ENCODE peak calls at places on chromosomes 11 and 22, in seven cellular contexts. M, K, J, T, U, L and D are unnamed samples.
A peak's percentile ranks its signal among the peaks of the same experiment; 100 is the strongest.

GRCh38 chr11:9600651-9601040 is 27.2 kb downstream of the WEE1 start:
- DNase-seq in U (no peak), J (no peak), L (no peak), K (no peak), M (no peak), T (no peak), D (no peak)

GRCh38 chr11:19511413-19512183 is 201.0 kb upstream of the NAV2 start:
- DNase-seq in U (peak; percentile 23), J (no peak), L (peak; percentile 73), T (no peak), M (peak; percentile 93), K (peak; percentile 13), D (no peak)

GRCh38 chr11:6546735-6547134 is 49.7 kb downstream of the DNHD1 start:
- DNase-seq in M (no peak), J (no peak), K (no peak), T (no peak), L (no peak), U (no peak), D (no peak)

GRCh38 chr11:114219559-114220349 is 76.4 kb upstream of the NNMT start:
- DNase-seq in K (peak; percentile 49), M (no peak), L (peak; percentile 95), J (peak; percentile 38), U (no peak), T (no peak), D (no peak)

GRCh38 chr22:29040385-29041275 is 21.0 kb downstream of the C22orf31 start:
- DNase-seq in T (peak; percentile 41), U (peak; percentile 76), J (peak; percentile 95), K (peak; percentile 83), L (peak; percentile 83), M (no peak), D (peak; percentile 57)

GRCh38 chr11:11973361-11973800 is 35.0 kb downstream of the DKK3 start:
- DNase-seq in U (no peak), L (peak; percentile 45), T (peak; percentile 57), J (peak; percentile 76), K (peak; percentile 47), M (peak; percentile 74), D (no peak)

GRCh38 chr11:16086229-16086628 is 270.1 kb downstream of the SOX6 start:
- DNase-seq in U (no peak), K (no peak), L (no peak), M (no peak), J (no peak), T (no peak), D (no peak)

GRCh38 chr11:108803781-108804180 is 138.9 kb downstream of the DDX10 start:
- DNase-seq in J (peak; percentile 51), K (no peak), L (no peak), M (no peak), U (no peak), T (no peak), D (no peak)

GRCh38 chr11:77206264-77207018 is 78.4 kb downstream of the MYO7A start:
- DNase-seq in L (no peak), J (no peak), M (no peak), T (no peak), U (no peak), K (no peak), D (no peak)

GRCh38 chr22:46187862-46188261 is 37.5 kb downstream of the PPARA start:
- DNase-seq in M (no peak), U (no peak), K (no peak), T (no peak), J (no peak), L (no peak), D (no peak)

GRCh38 chr11:133991101-133991500 is 34.3 kb upstream of the IGSF9B start:
- DNase-seq in U (no peak), T (no peak), J (no peak), K (no peak), M (no peak), L (no peak), D (no peak)

GRCh38 chr11:1647901-1648721 is 18.5 kb downstream of the KRTAP5-5 start:
- DNase-seq in M (no peak), U (no peak), L (no peak), K (no peak), T (no peak), J (no peak), D (no peak)

GRCh38 chr11:134248910-134249480 is 4.2 kb downstream of the THYN1 start:
- DNase-seq in J (no peak), K (no peak), L (no peak), M (no peak), U (no peak), T (no peak), D (no peak)

DNA sequence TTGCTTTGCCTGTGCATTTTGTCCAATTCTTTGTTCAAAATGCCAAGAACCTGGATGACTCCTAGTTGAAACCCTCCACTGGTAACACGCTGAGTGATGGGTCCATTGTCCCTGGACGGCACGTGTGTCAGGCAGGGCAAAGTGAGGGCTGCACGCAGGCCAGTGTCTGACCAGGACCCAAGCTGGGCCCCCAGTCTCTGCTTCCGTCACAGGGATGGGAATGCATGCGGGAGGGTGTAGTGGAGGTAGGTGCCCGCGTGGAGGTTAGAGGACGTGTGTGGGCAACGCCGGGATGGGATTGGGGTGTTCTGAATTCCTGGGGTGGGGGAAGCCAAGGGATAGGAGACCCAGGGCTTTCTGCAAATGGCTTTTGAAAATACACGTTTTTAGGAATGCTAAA is 943.4 kb downstream of the BRD1 start:
- DNase-seq in T (no peak), J (no peak), K (no peak), M (peak; percentile 23), L (no peak), U (no peak), D (no peak)
- H3K9me3 ChIP-seq in T (no peaks in the 10 kb centered on the region), J (no peaks in the 10 kb centered on the region), K (no peaks in the 10 kb centered on the region), M (no peaks in the 10 kb centered on the region), L (peaks cover 7% of the 10 kb centered on the region), U (no peaks in the 10 kb centered on the region), D (no peaks in the 10 kb centered on the region)

GRCh38 chr11:46275964-46276641 is 1.4 kb upstream of the CREB3L1 start:
- DNase-seq in J (no peak), U (peak; percentile 91), T (no peak), K (peak; percentile 93), M (peak; percentile 77), L (no peak), D (no peak)

GRCh38 chr11:46277313-46277622 is 194 bp upstream of the CREB3L1 start:
- DNase-seq in U (no peak), L (peak; percentile 24), T (no peak), J (peak; percentile 90), K (peak; percentile 89), M (no peak), D (no peak)

GRCh38 chr11:46279393-46280099 is 2.1 kb downstream of the CREB3L1 start:
- DNase-seq in J (peak; percentile 70), M (no peak), K (peak; percentile 55), U (peak; percentile 74), L (peak; percentile 74), T (no peak), D (no peak)

GRCh38 chr11:46277623-46278386 is at the start of gene CREB3L1:
- DNase-seq in L (no peak), U (peak; percentile 90), M (no peak), K (no peak), T (no peak), J (peak; percentile 61), D (no peak)

GRCh38 chr11:46278387-46279173 is 1.1 kb downstream of the CREB3L1 start:
- DNase-seq in K (peak; percentile 68), T (no peak), J (peak; percentile 93), U (peak; percentile 93), M (no peak), L (no peak), D (peak; percentile 33)
- H3K27me3 ChIP-seq in K (no peaks in the 10 kb centered on the region), T (peaks cover 30% of the 10 kb centered on the region), J (no peaks in the 10 kb centered on the region), U (no peaks in the 10 kb centered on the region), M (peaks cover 22% of the 10 kb centered on the region), L (peaks cover 36% of the 10 kb centered on the region), D (peaks cover 10% of the 10 kb centered on the region)

DNA sequence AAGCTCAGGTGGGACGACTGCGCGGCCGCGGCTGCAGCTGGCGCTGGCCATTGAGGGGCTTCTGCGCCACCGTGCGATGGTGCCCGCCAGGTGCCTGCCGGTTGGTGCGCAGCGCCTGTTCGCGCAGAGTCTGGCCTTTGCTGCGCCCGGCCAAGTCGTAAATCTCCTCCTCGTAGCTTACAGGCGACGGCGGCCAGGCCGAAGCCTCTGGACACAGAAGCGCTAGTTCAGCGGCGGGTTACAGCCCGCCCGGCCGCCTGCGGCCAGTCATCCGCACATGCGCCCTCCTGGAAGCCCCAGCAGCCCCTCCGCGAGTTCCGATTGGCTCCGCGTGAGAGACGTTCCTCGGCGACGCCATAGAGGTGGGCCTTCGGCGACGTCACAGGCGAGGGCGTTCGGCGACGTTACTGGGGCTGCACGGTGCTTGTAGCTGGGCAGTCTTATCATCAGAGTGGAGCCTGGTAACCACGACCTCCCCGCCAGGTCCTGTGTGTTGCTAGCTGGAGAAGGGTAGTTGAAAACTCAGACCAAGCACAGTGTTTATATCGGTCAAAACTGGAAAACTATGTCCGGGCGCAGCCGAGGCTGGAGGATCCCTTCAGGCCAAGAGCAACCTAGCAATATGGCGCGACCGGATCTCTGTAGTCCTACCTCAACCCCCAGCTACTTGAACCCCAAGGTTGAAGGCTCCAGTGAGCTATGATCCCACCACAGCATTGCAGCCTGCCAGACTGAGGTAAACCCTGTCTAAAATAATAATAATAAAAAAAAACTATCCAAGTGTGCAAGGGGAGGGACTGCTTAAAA is 265.7 kb downstream of the OR4C45 start:
- DNase-seq in J (no peak), T (no peak), M (no peak), U (no peak), L (no peak), K (no peak), D (no peak)
- H3K9me3 ChIP-seq in J (peaks cover 4% of the 10 kb centered on the region), T (no peaks in the 10 kb centered on the region), M (no peaks in the 10 kb centered on the region), U (no peaks in the 10 kb centered on the region), L (peaks cover 3% of the 10 kb centered on the region), K (no peaks in the 10 kb centered on the region), D (no peaks in the 10 kb centered on the region)

GRCh38 chr11:70842256-70842655 is 410.1 kb downstream of the SHANK2 start:
- DNase-seq in L (no peak), M (no peak), K (no peak), J (no peak), T (no peak), U (no peak), D (no peak)

GRCh38 chr11:70842701-70843100 is 409.7 kb downstream of the SHANK2 start:
- DNase-seq in L (no peak), M (no peak), K (no peak), U (no peak), J (no peak), T (no peak), D (no peak)

GRCh38 chr11:70841264-70841663 is 411.1 kb downstream of the SHANK2 start:
- DNase-seq in L (no peak), M (no peak), U (no peak), J (no peak), K (no peak), T (no peak), D (no peak)

GRCh38 chr11:70838198-70838597 is 414.2 kb downstream of the SHANK2 start:
- DNase-seq in M (no peak), K (no peak), T (no peak), J (no peak), L (no peak), U (no peak), D (no peak)

DNA sequence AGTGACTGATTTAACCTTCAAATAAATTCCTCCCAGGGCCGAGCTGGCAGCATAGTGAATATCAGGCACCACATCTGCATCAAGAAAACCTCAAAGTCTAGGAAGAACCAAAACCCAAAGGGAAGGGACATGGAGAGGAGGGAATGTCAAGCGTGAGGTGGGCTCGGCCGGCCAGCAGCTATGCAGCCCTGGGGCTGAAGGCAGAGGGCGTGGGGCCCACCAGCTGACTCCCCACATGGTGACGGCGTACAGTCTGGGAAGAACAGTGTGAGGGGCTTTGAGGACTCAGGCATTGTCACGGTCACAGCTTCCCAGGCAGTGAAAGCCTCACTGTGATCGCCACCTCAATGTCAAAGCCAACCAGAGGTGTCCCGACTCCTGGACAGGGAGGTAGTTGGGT is 412.5 kb downstream of the SHANK2 start:
- DNase-seq in J (no peak), L (no peak), K (no peak), M (no peak), T (no peak), U (no peak), D (no peak)
- H3K27me3 ChIP-seq in J (peaks cover 2% of the 10 kb centered on the region), L (no peaks in the 10 kb centered on the region), K (no peaks in the 10 kb centered on the region), M (no peaks in the 10 kb centered on the region), T (peaks cover 4% of the 10 kb centered on the region), U (no peaks in the 10 kb centered on the region), D (no peaks in the 10 kb centered on the region)